ENCODE peak calls at places on chromosome 6, in seven cellular contexts. H, A, R, L, T, B and X are unnamed samples. For H3K27me3, the result is how much of the 10 kb centered on the place peaks cover.

GRCh38 chr6:144578385-144579350 is 293.5 kb downstream of the UTRN start:
- DNase-seq in H (peak), L (no peak), B (no peak), R (no peak), T (no peak), A (no peak), X (no peak)

GRCh38 chr6:170160031-170160627 is 130.7 kb downstream of the DLL1 start:
- DNase-seq in R (no peak), H (no peak), T (no peak), B (no peak), A (no peak), L (no peak), X (no peak)

GRCh38 chr6:15308445-15309213 is 62.8 kb downstream of the JARID2 start:
- DNase-seq in T (no peak), A (peak), H (peak), L (no peak), R (no peak), B (no peak), X (no peak)

GRCh38 chr6:150238294-150238693 is 95.5 kb downstream of the PPP1R14C start:
- DNase-seq in R (peak), A (no peak), B (no peak), T (peak), L (no peak), H (no peak), X (peak)

GRCh38 chr6:31844507-31844906 is 17.0 kb downstream of the HSPA1B start:
- DNase-seq in B (no peak), A (no peak), R (no peak), L (no peak), T (no peak), H (no peak), X (no peak)

GRCh38 chr6:100344761-100345160 is 120.0 kb downstream of the SIM1 start:
- DNase-seq in A (no peak), T (no peak), L (no peak), B (no peak), R (no peak), H (peak), X (no peak)

GRCh38 chr6:68697394-68697793 is 62.3 kb downstream of the ADGRB3 start:
- DNase-seq in A (no peak), H (no peak), R (no peak), B (no peak), L (no peak), T (no peak), X (no peak)

GRCh38 chr6:5809471-5809870 is 197.3 kb downstream of the NRN1 start:
- DNase-seq in T (no peak), B (no peak), L (no peak), A (no peak), R (no peak), H (no peak), X (no peak)

GRCh38 chr6:52362443-52363221 is 681 bp downstream of the PAQR8 start:
- DNase-seq in H (no peak), L (peak), B (peak), R (peak), A (peak), T (peak), X (no peak)

GRCh38 chr6:111774346-111774703 is 98.9 kb downstream of the FYN start:
- DNase-seq in B (no peak), A (no peak), T (no peak), R (no peak), H (peak), L (no peak), X (no peak)

GRCh38 chr6:141963543-141964295 is 169.0 kb upstream of the GJE1 start:
- DNase-seq in T (no peak), H (peak), B (no peak), L (no peak), R (no peak), A (no peak), X (no peak)

GRCh38 chr6:32254761-32255211 is 30.9 kb upstream of the NOTCH4 start:
- DNase-seq in H (no peak), R (no peak), L (no peak), T (peak), A (no peak), B (no peak), X (no peak)

GRCh38 chr6:42370323-42370985 is 81.3 kb downstream of the TRERF1 start:
- DNase-seq in B (no peak), R (no peak), T (no peak), H (no peak), A (no peak), L (no peak), X (no peak)

GRCh38 chr6:23357185-23357745 is 768.8 kb upstream of the NRSN1 start:
- DNase-seq in H (no peak), R (no peak), T (no peak), A (no peak), L (no peak), B (no peak), X (no peak)

GRCh38 chr6:132494954-132495353 is 18.0 kb downstream of the STX7 start:
- DNase-seq in T (no peak), R (no peak), A (no peak), H (no peak), L (no peak), B (no peak), X (no peak)
- H3K27ac ChIP-seq in T (no peak), R (peak), A (no peak), H (no peak), L (no peak), B (no peak), X (no peak)

DNA sequence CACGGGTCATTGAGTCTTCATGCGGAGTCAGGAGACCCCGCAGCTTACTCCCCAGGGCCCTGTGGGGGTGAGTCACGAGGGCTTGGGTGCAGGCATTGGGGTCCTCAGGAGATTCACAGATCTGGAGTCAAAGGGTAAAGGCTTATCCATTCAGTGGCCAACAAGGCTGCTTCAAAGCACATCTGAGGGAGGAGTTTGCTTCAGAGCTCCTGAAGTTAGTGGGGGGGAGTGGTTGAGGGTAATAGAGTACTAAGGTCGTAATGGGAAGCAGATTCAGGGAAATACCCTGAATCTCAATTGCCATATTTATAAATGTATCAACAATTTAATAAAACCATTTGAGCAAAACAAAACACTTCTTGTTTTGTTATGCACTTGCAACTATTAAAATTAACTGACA is 37.3 kb downstream of the SH3BGRL2 start:
- DNase-seq in H (no peak), B (no peak), L (no peak), T (no peak), R (peak), A (no peak), X (no peak)
- H3K27me3 ChIP-seq in H (under half), B (under half), L (under half), T (under half), R (under half), A (under half), X (under half)

GRCh38 chr6:148593813-148594170 is 153.0 kb upstream of the UST start:
- DNase-seq in R (no peak), B (no peak), L (no peak), A (no peak), T (no peak), H (no peak), X (no peak)
- H3K27ac ChIP-seq in R (no peak), B (no peak), L (no peak), A (no peak), T (no peak), H (no peak), X (peak)

DNA sequence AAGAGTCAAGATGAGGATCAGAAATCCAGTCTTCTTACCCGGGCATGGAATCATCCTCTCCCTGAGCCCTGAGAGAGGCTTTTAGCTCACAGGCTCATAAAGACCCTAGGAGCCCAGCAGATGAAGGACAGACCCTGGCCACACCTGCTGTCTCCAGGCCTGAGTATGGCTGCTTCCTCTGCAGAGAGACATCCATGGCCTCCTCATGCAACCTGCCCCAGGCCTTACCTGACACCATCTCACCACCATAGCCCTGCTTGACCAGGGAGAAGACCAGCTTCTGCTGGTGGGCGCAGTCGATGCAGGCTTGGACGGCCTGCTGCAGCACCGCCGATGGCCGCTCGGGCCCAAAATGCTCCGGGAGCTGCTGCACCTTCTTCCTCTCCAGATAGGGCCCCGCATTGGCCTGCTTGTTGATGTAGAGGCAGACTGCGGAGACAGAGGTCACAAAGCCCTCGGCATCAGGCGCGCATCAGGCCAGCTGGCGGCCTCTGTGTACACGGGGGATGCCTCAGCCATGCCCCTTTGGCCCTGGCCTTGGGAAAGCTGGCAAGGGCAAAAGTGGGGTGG is 77.6 kb downstream of the SCML4 start:
- DNase-seq in A (no peak), R (no peak), T (no peak), B (no peak), L (no peak), H (no peak), X (no peak)
- H3K27me3 ChIP-seq in A (under half), R (under half), T (under half), B (under half), L (under half), H (under half), X (under half)

DNA sequence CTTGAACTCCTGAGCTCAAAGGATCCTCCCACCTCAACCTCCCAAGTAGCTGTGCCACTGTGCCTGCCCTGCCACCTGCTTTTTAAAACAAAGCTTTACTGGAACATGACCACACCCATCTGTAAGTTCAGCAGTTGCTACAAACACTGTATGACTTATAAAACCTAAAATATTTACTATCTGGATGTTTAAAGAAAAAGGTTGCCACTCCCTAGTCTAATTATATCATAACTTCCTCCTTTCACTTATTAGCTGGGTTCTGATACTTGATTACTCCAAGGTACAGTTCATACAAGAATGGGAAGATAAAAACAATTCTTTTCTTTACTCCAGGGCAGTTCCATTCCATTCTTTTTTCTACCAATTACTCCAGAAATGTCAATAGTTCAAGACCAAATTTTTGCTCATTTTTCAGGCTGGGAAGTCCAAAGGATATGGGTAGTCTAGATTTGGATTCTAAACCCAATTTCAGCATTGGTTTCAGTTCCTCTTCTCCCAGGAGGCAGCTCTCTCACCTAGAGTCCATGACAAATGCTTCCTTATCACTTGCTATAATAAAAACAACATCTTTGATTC is 63.1 kb downstream of the SEC63 start:
- DNase-seq in A (no peak), T (no peak), L (no peak), B (no peak), R (peak), H (no peak), X (no peak)
- H3K27ac ChIP-seq in A (no peak), T (no peak), L (no peak), B (no peak), R (peak), H (no peak), X (no peak)

DNA sequence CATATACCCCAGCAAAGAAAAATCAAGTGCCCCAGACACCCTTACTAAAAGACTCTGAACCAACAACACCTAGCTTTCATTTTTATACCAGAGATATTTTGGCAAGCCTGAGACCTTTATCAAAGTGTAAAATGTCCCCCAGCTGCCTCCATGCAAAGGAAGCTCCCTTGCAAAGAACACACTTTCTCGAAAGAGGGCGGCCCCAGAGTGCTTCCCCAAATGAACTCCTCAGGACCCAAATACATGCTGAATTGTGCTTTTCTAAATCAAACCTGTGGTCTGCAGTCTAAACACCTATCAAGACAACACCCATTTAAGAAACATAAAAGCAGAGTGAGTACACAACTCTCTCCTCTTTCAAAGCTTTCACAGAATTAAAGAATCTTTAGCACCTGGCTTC is 485 bp downstream of the IPCEF1 start:
- DNase-seq in T (no peak), A (peak), R (no peak), L (no peak), H (no peak), B (no peak), X (no peak)
- H3K27me3 ChIP-seq in T (under half), A (under half), R (under half), L (under half), H (under half), B (under half), X (under half)